ENCODE peak calls at places on chromosomes 1 and 21, in nine cellular contexts. D, T, I, G, H, S, R, P and O are unnamed samples.

GRCh38 chr1:221439008-221439733 is 302.7 kb downstream of the DUSP10 start:
- DNase-seq in D (no peak), T (peak), I (no peak), G (no peak), H (no peak), S (peak), R (peak), P (peak), O (peak)

GRCh38 chr1:8540266-8540926 is 222.5 kb downstream of the SLC45A1 start:
- DNase-seq in D (no peak), T (peak), I (no peak), G (no peak), H (no peak), S (no peak), R (no peak), P (peak), O (no peak)

GRCh38 chr1:109762821-109763645 is 690 bp downstream of the EPS8L3 start:
- DNase-seq in D (no peak), T (peak), I (no peak), G (peak), H (no peak), S (no peak), R (no peak), P (peak), O (peak)

GRCh38 chr1:211630236-211631081 is 45.0 kb downstream of the NEK2 start:
- DNase-seq in D (peak), T (no peak), I (no peak), G (peak), H (no peak), S (no peak), R (peak), P (peak), O (no peak)

GRCh38 chr21:44990921-44991320 is 51.1 kb downstream of the SLX9 start:
- DNase-seq in D (no peak), T (no peak), I (no peak), G (no peak), H (no peak), S (no peak), R (no peak), P (no peak), O (no peak)

GRCh38 chr1:89172468-89173143 is 3.2 kb downstream of the GBP7 start:
- DNase-seq in D (no peak), T (no peak), I (no peak), G (no peak), H (no peak), S (no peak), R (no peak), P (no peak), O (no peak)

GRCh38 chr1:20739225-20739624 is 6.7 kb upstream of the SH2D5 start:
- DNase-seq in D (no peak), T (peak), I (no peak), G (no peak), H (no peak), S (no peak), R (no peak), P (peak), O (no peak)

GRCh38 chr1:44660176-44660575 is 14.1 kb downstream of the TMEM53 start:
- DNase-seq in D (no peak), T (no peak), I (no peak), G (peak), H (no peak), S (no peak), R (no peak), P (no peak), O (no peak)

GRCh38 chr1:171222961-171223360 is 25.3 kb upstream of the FMO1 start:
- DNase-seq in D (peak), T (no peak), I (no peak), G (no peak), H (no peak), S (no peak), R (no peak), P (no peak), O (no peak)

GRCh38 chr1:937521-937920 is 13.8 kb downstream of the SAMD11 start:
- DNase-seq in D (no peak), T (no peak), I (no peak), G (no peak), H (no peak), S (no peak), R (no peak), P (no peak), O (no peak)

GRCh38 chr1:62288224-62288623 is 31.0 kb downstream of the KANK4 start:
- DNase-seq in D (no peak), T (no peak), I (no peak), G (no peak), H (no peak), S (no peak), R (peak), P (no peak), O (no peak)

GRCh38 chr1:155976062-155976912 is 2.1 kb downstream of the ARHGEF2 start:
- DNase-seq in D (peak), T (peak), I (no peak), G (peak), H (peak), S (no peak), R (peak), P (peak), O (peak)

GRCh38 chr1:55131801-55132200 is 83.4 kb downstream of the USP24 start:
- DNase-seq in D (no peak), T (peak), I (no peak), G (no peak), H (no peak), S (no peak), R (no peak), P (peak), O (no peak)

GRCh38 chr1:58782308-58783089 is 1.3 kb downstream of the JUN start:
- DNase-seq in D (peak), T (peak), I (peak), G (peak), H (peak), S (no peak), R (peak), P (peak), O (peak)

GRCh38 chr1:51733793-51734522 is 117.1 kb downstream of the OSBPL9 start:
- DNase-seq in D (peak), T (no peak), I (no peak), G (no peak), H (no peak), S (no peak), R (no peak), P (peak), O (no peak)

GRCh38 chr1:203129501-203130231 is 2.1 kb downstream of the ADORA1 start:
- DNase-seq in D (no peak), T (no peak), I (no peak), G (peak), H (no peak), S (no peak), R (no peak), P (peak), O (no peak)

GRCh38 chr1:181089017-181089776 is 697 bp downstream of the IER5 start:
- DNase-seq in D (peak), T (no peak), I (peak), G (peak), H (peak), S (no peak), R (peak), P (peak), O (peak)

GRCh38 chr1:98336472-98337118 is 324.9 kb upstream of the SNX7 start:
- DNase-seq in D (peak), T (no peak), I (no peak), G (no peak), H (no peak), S (no peak), R (no peak), P (no peak), O (peak)

GRCh38 chr1:67053535-67053784 is 488 bp downstream of the SLC35D1 start:
- DNase-seq in D (peak), T (peak), I (no peak), G (peak), H (peak), S (no peak), R (peak), P (peak), O (peak)

GRCh38 chr1:13494025-13494424 is 19.8 kb downstream of the LRRC38 start:
- DNase-seq in D (no peak), T (no peak), I (peak), G (no peak), H (no peak), S (no peak), R (no peak), P (no peak), O (no peak)

GRCh38 chr1:234402939-234403338 is 29.7 kb downstream of the COA6 start:
- DNase-seq in D (no peak), T (no peak), I (no peak), G (no peak), H (no peak), S (no peak), R (no peak), P (no peak), O (no peak)

GRCh38 chr1:15989776-15990175 is 13.9 kb upstream of the ZBTB17 start:
- DNase-seq in D (no peak), T (no peak), I (no peak), G (no peak), H (no peak), S (no peak), R (no peak), P (no peak), O (no peak)

GRCh38 chr1:29736582-29737188 is 500.4 kb downstream of the PTPRU start:
- DNase-seq in D (peak), T (peak), I (peak), G (no peak), H (peak), S (no peak), R (peak), P (peak), O (peak)

GRCh38 chr1:901108-901859 is 22.4 kb upstream of the SAMD11 start:
- DNase-seq in D (no peak), T (no peak), I (no peak), G (no peak), H (no peak), S (no peak), R (peak), P (no peak), O (no peak)

GRCh38 chr21:34534522-34534921 is 22.5 kb upstream of the KCNE1 start:
- DNase-seq in D (no peak), T (no peak), I (no peak), G (no peak), H (no peak), S (no peak), R (no peak), P (peak), O (no peak)

GRCh38 chr1:180261524-180262160 is 31.6 kb downstream of the LHX4 start:
- DNase-seq in D (no peak), T (no peak), I (no peak), G (no peak), H (no peak), S (no peak), R (no peak), P (no peak), O (no peak)

GRCh38 chr1:76288758-76289483 is 214.4 kb downstream of the ST6GALNAC3 start:
- DNase-seq in D (no peak), T (no peak), I (no peak), G (no peak), H (no peak), S (no peak), R (no peak), P (no peak), O (no peak)

GRCh38 chr1:176533020-176533419 is 70.0 kb downstream of the PAPPA2 start:
- DNase-seq in D (no peak), T (no peak), I (no peak), G (no peak), H (no peak), S (no peak), R (no peak), P (no peak), O (no peak)
- H3K27ac ChIP-seq in D (no peak), T (no peak), I (no peak), G (no peak), H (no peak), S (no peak), R (no peak), P (no peak), O (no peak)

DNA sequence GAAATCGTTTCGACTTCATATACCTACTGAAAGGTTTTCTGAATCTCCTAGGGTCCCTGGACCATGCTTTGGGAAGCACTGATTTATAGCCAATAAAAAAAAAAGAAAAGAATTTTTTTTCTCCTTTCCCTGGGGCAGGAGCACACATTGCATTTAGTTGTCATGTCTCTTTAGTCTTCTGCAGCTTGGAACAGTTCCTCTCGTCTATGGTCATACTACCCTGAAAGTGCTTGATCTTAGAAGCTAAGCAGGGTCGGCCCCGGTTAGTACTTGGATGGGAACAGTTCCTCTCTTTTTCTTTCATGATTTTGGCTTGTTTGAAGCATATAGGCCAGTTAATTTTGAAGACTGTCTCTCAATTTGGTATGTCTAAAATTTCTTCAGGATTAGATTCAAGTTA is 3.7 kb upstream of the SERPINC1 start:
- DNase-seq in D (no peak), T (no peak), I (no peak), G (no peak), H (no peak), S (no peak), R (no peak), P (no peak), O (no peak)
- H3K4me2 ChIP-seq in D (no peak), T (no peak), I (no peak), G (no peak), H (no peak), S (no peak), R (no peak), P (no peak), O (no peak)

GRCh38 chr1:247102381-247102780 is 1.8 kb downstream of the ZNF669 start:
- DNase-seq in D (no peak), T (peak), I (no peak), G (no peak), H (no peak), S (no peak), R (no peak), P (peak), O (no peak)
- TF ChIP-seq EZH2phosphoT487 in D (no peak), T (no peak), I (no peak), G (no peak), H (no peak), S (no peak), R (no peak), P (no peak), O (no peak)

GRCh38 chr1:117059678-117060440 is at the start of gene TTF2:
- DNase-seq in D (peak), T (peak), I (peak), G (peak), H (peak), S (peak), R (peak), P (peak), O (peak)
- H3K27ac ChIP-seq in D (peak), T (peak), I (peak), G (peak), H (peak), S (peak), R (peak), P (no peak), O (peak)

DNA sequence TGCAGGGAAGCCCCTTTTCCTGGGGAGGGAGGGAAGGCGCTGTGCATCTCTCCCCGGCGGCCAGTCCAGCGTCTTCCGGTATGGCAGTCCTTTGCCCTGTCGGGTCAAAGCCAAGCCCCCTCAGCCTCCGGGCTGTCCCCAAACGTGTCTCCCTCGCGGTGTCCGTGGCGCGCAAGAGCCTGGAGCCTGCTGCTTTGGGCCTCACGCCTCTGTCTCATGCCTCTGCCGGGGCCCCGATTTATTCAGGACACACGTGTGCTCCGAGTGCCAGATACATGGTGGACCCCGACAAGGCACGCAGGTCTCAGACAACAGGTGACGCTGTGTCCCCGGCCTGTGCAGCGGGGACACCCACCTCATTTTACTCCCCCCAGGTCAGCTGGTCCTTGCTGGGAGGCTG is 176.7 kb downstream of the CAMTA1 start:
- DNase-seq in D (peak), T (no peak), I (no peak), G (no peak), H (peak), S (no peak), R (no peak), P (no peak), O (no peak)
- H3K4me2 ChIP-seq in D (peak), T (no peak), I (peak), G (no peak), H (peak), S (peak), R (peak), P (no peak), O (peak)